ENCODE peak calls at places on chromosomes 11 and 22, in six cellular contexts. One of them, this sample, is unnamed.

GRCh38 chr11:11979487-11980117 is 28.8 kb downstream of the DKK3 start:
- DNase-seq in GM12878: no peak
- DNase-seq in spleen: no peak
- DNase-seq in AG04450: no peak
- DNase-seq in tibial nerve: peak; percentile 23
- DNase-seq in brain microvascular endothelial cell: peak; percentile 73
- DNase-seq in this sample: no peak

GRCh38 chr11:29634248-29634647 is 382.6 kb downstream of the KCNA4 start:
- DNase-seq in spleen: no peak
- DNase-seq in tibial nerve: no peak
- DNase-seq in GM12878: no peak
- DNase-seq in AG04450: no peak
- DNase-seq in brain microvascular endothelial cell: no peak
- DNase-seq in this sample: no peak

GRCh38 chr11:56412396-56412795 is at the start of gene OR5AL1:
- DNase-seq in tibial nerve: no peak
- DNase-seq in brain microvascular endothelial cell: no peak
- DNase-seq in GM12878: no peak
- DNase-seq in spleen: no peak
- DNase-seq in AG04450: no peak
- DNase-seq in this sample: no peak

GRCh38 chr11:45042560-45042959 is 91.9 kb upstream of the TP53I11 start:
- DNase-seq in GM12878: no peak
- DNase-seq in brain microvascular endothelial cell: no peak
- DNase-seq in tibial nerve: peak; percentile 20
- DNase-seq in AG04450: no peak
- DNase-seq in spleen: no peak
- DNase-seq in this sample: no peak

GRCh38 chr11:34468209-34468841 is 29.6 kb downstream of the CAT start:
- DNase-seq in GM12878: no peak
- DNase-seq in AG04450: no peak
- DNase-seq in tibial nerve: no peak
- DNase-seq in spleen: no peak
- DNase-seq in brain microvascular endothelial cell: peak; percentile 34
- DNase-seq in this sample: peak; percentile 15

GRCh38 chr11:103862049-103862826 is 174.2 kb upstream of the DDI1 start:
- DNase-seq in spleen: no peak
- DNase-seq in tibial nerve: no peak
- DNase-seq in GM12878: no peak
- DNase-seq in brain microvascular endothelial cell: no peak
- DNase-seq in AG04450: no peak
- DNase-seq in this sample: no peak

GRCh38 chr11:89293966-89294679 is 116.4 kb downstream of the TYR start:
- DNase-seq in brain microvascular endothelial cell: peak; percentile 5
- DNase-seq in GM12878: no peak
- DNase-seq in AG04450: no peak
- DNase-seq in tibial nerve: no peak
- DNase-seq in spleen: no peak
- DNase-seq in this sample: no peak

GRCh38 chr11:103055174-103055890 is 36.6 kb downstream of the DCUN1D5 start:
- DNase-seq in spleen: no peak
- DNase-seq in brain microvascular endothelial cell: peak; percentile 20
- DNase-seq in GM12878: no peak
- DNase-seq in AG04450: peak; percentile 16
- DNase-seq in tibial nerve: no peak
- DNase-seq in this sample: peak; percentile 7

GRCh38 chr11:44702897-44703296 is 23.9 kb upstream of the TSPAN18 start:
- DNase-seq in brain microvascular endothelial cell: no peak
- DNase-seq in spleen: peak; percentile 42
- DNase-seq in tibial nerve: no peak
- DNase-seq in AG04450: no peak
- DNase-seq in GM12878: no peak
- DNase-seq in this sample: no peak

GRCh38 chr11:76918941-76919386 is 58.2 kb downstream of the ACER3 start:
- DNase-seq in GM12878: peak; percentile 19
- DNase-seq in brain microvascular endothelial cell: peak; percentile 23
- DNase-seq in spleen: no peak
- DNase-seq in tibial nerve: peak; percentile 15
- DNase-seq in AG04450: peak; percentile 38
- DNase-seq in this sample: peak; percentile 61

GRCh38 chr11:9028591-9028990 is 24.8 kb upstream of the NRIP3 start:
- DNase-seq in brain microvascular endothelial cell: no peak
- DNase-seq in AG04450: no peak
- DNase-seq in spleen: no peak
- DNase-seq in GM12878: no peak
- DNase-seq in tibial nerve: no peak
- DNase-seq in this sample: no peak

GRCh38 chr11:10004526-10005113 is 289.4 kb downstream of the SBF2 start:
- DNase-seq in tibial nerve: no peak
- DNase-seq in brain microvascular endothelial cell: no peak
- DNase-seq in spleen: no peak
- DNase-seq in AG04450: no peak
- DNase-seq in GM12878: no peak
- DNase-seq in this sample: no peak

GRCh38 chr11:1228921-1229451 is 6.1 kb downstream of the MUC5B start:
- DNase-seq in tibial nerve: no peak
- DNase-seq in AG04450: no peak
- DNase-seq in spleen: peak; percentile 64
- DNase-seq in brain microvascular endothelial cell: no peak
- DNase-seq in GM12878: no peak
- DNase-seq in this sample: no peak

GRCh38 chr11:21888814-21889213 is 304.1 kb upstream of the ANO5 start:
- DNase-seq in GM12878: no peak
- DNase-seq in tibial nerve: peak; percentile 49
- DNase-seq in spleen: no peak
- DNase-seq in brain microvascular endothelial cell: no peak
- DNase-seq in AG04450: no peak
- DNase-seq in this sample: no peak

GRCh38 chr11:57567512-57568329 is at the start of gene UBE2L6:
- DNase-seq in tibial nerve: peak; percentile 40
- DNase-seq in AG04450: no peak
- DNase-seq in GM12878: no peak
- DNase-seq in spleen: peak; percentile 95
- DNase-seq in brain microvascular endothelial cell: no peak
- DNase-seq in this sample: no peak

GRCh38 chr22:26033586-26033985 is 135.7 kb upstream of the SEZ6L start:
- DNase-seq in spleen: no peak
- DNase-seq in tibial nerve: no peak
- DNase-seq in AG04450: no peak
- DNase-seq in brain microvascular endothelial cell: no peak
- DNase-seq in GM12878: no peak
- DNase-seq in this sample: no peak

GRCh38 chr11:7600205-7600775 is 73.0 kb downstream of the CYB5R2 start:
- DNase-seq in spleen: no peak
- DNase-seq in GM12878: no peak
- DNase-seq in AG04450: peak; percentile 42
- DNase-seq in brain microvascular endothelial cell: peak; percentile 53
- DNase-seq in tibial nerve: peak; percentile 66
- DNase-seq in this sample: no peak

GRCh38 chr11:117471776-117472175 is 144.1 kb downstream of the CEP164 start:
- DNase-seq in AG04450: no peak
- DNase-seq in tibial nerve: no peak
- DNase-seq in GM12878: no peak
- DNase-seq in brain microvascular endothelial cell: no peak
- DNase-seq in spleen: no peak
- DNase-seq in this sample: no peak

GRCh38 chr11:126863294-126863997 is 137.1 kb downstream of the KIRREL3 start:
- DNase-seq in spleen: no peak
- DNase-seq in GM12878: no peak
- DNase-seq in tibial nerve: no peak
- DNase-seq in brain microvascular endothelial cell: no peak
- DNase-seq in AG04450: no peak
- DNase-seq in this sample: no peak

GRCh38 chr11:10908215-10908990 is 50.5 kb upstream of the ZBED5 start:
- DNase-seq in brain microvascular endothelial cell: peak; percentile 92
- DNase-seq in GM12878: no peak
- DNase-seq in spleen: no peak
- DNase-seq in tibial nerve: no peak
- DNase-seq in AG04450: peak; percentile 86
- DNase-seq in this sample: no peak

GRCh38 chr11:130578738-130579368 is 130.4 kb downstream of the ADAMTS15 start:
- DNase-seq in brain microvascular endothelial cell: no peak
- DNase-seq in AG04450: no peak
- DNase-seq in GM12878: no peak
- DNase-seq in spleen: no peak
- DNase-seq in tibial nerve: no peak
- DNase-seq in this sample: no peak

GRCh38 chr22:36936362-36937116 is 23.1 kb downstream of the CSF2RB start:
- DNase-seq in spleen: no peak
- DNase-seq in tibial nerve: no peak
- DNase-seq in GM12878: no peak
- DNase-seq in brain microvascular endothelial cell: no peak
- DNase-seq in AG04450: no peak
- DNase-seq in this sample: no peak

GRCh38 chr11:66335531-66336233 is 552 bp downstream of the RIN1 start:
- DNase-seq in AG04450: no peak
- DNase-seq in tibial nerve: no peak
- DNase-seq in brain microvascular endothelial cell: peak; percentile 62
- DNase-seq in GM12878: no peak
- DNase-seq in spleen: peak; percentile 80
- DNase-seq in this sample: no peak

DNA sequence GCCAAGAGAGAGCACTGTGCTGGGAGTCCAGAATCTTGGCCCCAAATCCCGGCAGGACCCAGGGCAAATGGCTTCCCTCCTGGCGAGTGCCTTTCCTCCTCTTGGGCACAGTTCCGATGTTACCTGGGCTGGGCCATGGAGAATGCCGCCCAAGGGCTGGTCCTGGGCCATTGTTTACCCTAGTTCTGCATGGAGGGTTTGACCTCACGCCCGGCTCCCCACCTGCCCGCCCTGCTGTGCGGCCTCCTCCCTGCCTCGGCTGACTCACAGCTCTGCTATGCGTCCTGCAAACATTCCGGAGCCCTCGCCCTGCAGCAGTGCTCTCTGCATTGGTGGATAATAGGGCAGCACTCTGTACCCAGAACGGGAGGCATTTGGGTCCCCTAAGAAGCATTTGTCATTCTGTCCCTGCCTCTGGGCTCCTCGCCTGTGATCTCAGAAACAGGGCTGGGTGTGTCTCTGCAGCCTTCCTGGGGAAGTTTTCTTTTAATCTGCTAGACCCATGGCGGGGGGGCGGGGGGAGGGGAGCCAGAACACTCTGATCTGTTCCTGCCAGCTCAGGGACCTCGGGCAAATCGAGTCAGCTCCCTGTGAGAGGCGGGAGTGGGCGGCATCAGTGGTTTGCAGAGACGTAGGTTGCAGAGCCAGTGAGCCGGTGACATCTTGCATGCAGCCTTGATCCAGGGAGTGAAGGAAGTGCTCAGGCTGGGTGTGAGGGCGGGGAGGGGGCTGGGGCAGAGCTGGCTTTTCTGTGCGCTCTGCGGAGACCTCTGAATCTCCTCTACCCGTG is 32.9 kb upstream of the SMIM38 start:
- DNase-seq in GM12878: no peak
- DNase-seq in spleen: peak; percentile 73
- DNase-seq in tibial nerve: no peak
- DNase-seq in AG04450: peak; percentile 33
- DNase-seq in brain microvascular endothelial cell: peak; percentile 58
- DNase-seq in this sample: peak; percentile 64
- H3K4me3 ChIP-seq in GM12878: no peak overlapping the region
- H3K4me3 ChIP-seq in spleen: no peak overlapping the region
- H3K4me3 ChIP-seq in tibial nerve: peak overlapping the region; percentile 8
- H3K4me3 ChIP-seq in AG04450: no peak overlapping the region
- H3K4me3 ChIP-seq in brain microvascular endothelial cell: peak overlapping the region; percentile 5
- H3K4me3 ChIP-seq in this sample: peak overlapping the region; percentile 44

GRCh38 chr22:30308518-30309230 is 18.1 kb downstream of the TBC1D10A start:
- DNase-seq in AG04450: no peak
- DNase-seq in spleen: no peak
- DNase-seq in GM12878: peak; percentile 65
- DNase-seq in tibial nerve: no peak
- DNase-seq in brain microvascular endothelial cell: no peak
- DNase-seq in this sample: no peak
- H3K27ac ChIP-seq in AG04450: no peak overlapping the region
- H3K27ac ChIP-seq in spleen: peak overlapping the region; percentile 87
- H3K27ac ChIP-seq in GM12878: peak overlapping the region; percentile 87
- H3K27ac ChIP-seq in tibial nerve: no peak overlapping the region
- H3K27ac ChIP-seq in brain microvascular endothelial cell: no peak overlapping the region
- H3K27ac ChIP-seq in this sample: no peak overlapping the region

GRCh38 chr11:35526370-35526792 is 965 bp upstream of the PAMR1 start:
- DNase-seq in AG04450: no peak
- DNase-seq in GM12878: no peak
- DNase-seq in brain microvascular endothelial cell: peak; percentile 73
- DNase-seq in spleen: no peak
- DNase-seq in tibial nerve: no peak
- DNase-seq in this sample: peak; percentile 12

GRCh38 chr11:35523351-35523768 is 2.1 kb downstream of the PAMR1 start:
- DNase-seq in spleen: no peak
- DNase-seq in brain microvascular endothelial cell: no peak
- DNase-seq in AG04450: no peak
- DNase-seq in tibial nerve: no peak
- DNase-seq in GM12878: no peak
- DNase-seq in this sample: no peak

GRCh38 chr11:35523861-35524260 is 1.6 kb downstream of the PAMR1 start:
- DNase-seq in AG04450: no peak
- DNase-seq in GM12878: no peak
- DNase-seq in brain microvascular endothelial cell: no peak
- DNase-seq in tibial nerve: no peak
- DNase-seq in spleen: no peak
- DNase-seq in this sample: no peak

GRCh38 chr11:35524780-35525179 is 636 bp downstream of the PAMR1 start:
- DNase-seq in AG04450: no peak
- DNase-seq in spleen: no peak
- DNase-seq in tibial nerve: no peak
- DNase-seq in GM12878: no peak
- DNase-seq in brain microvascular endothelial cell: peak; percentile 52
- DNase-seq in this sample: no peak

GRCh38 chr11:35525501-35526175 is at the start of gene PAMR1:
- DNase-seq in spleen: peak; percentile 71
- DNase-seq in brain microvascular endothelial cell: peak; percentile 74
- DNase-seq in GM12878: no peak
- DNase-seq in tibial nerve: no peak
- DNase-seq in AG04450: peak; percentile 65
- DNase-seq in this sample: no peak
- H3K4me3 ChIP-seq in spleen: peak within 1 kb of the TSS; percentile 12
- H3K4me3 ChIP-seq in brain microvascular endothelial cell: peak within 1 kb of the TSS; percentile 71
- H3K4me3 ChIP-seq in GM12878: no peak within 1 kb of the TSS
- H3K4me3 ChIP-seq in tibial nerve: peak within 1 kb of the TSS; percentile 42
- H3K4me3 ChIP-seq in AG04450: peak within 1 kb of the TSS; percentile 75
- H3K4me3 ChIP-seq in this sample: peak within 1 kb of the TSS; percentile 15

GRCh38 chr22:46104170-46104880 is 46.0 kb upstream of the PPARA start:
- DNase-seq in brain microvascular endothelial cell: no peak
- DNase-seq in AG04450: no peak
- DNase-seq in spleen: peak; percentile 89
- DNase-seq in GM12878: no peak
- DNase-seq in tibial nerve: no peak
- DNase-seq in this sample: no peak

GRCh38 chr22:46103664-46104063 is 46.7 kb upstream of the PPARA start:
- DNase-seq in AG04450: no peak
- DNase-seq in GM12878: no peak
- DNase-seq in tibial nerve: no peak
- DNase-seq in brain microvascular endothelial cell: no peak
- DNase-seq in spleen: no peak
- DNase-seq in this sample: no peak

GRCh38 chr22:46103181-46103580 is 47.1 kb upstream of the PPARA start:
- DNase-seq in tibial nerve: no peak
- DNase-seq in GM12878: no peak
- DNase-seq in brain microvascular endothelial cell: no peak
- DNase-seq in spleen: no peak
- DNase-seq in AG04450: no peak
- DNase-seq in this sample: no peak

GRCh38 chr22:46102159-46102558 is 48.2 kb upstream of the PPARA start:
- DNase-seq in tibial nerve: no peak
- DNase-seq in spleen: no peak
- DNase-seq in brain microvascular endothelial cell: no peak
- DNase-seq in GM12878: no peak
- DNase-seq in AG04450: no peak
- DNase-seq in this sample: no peak

GRCh38 chr22:46102752-46103151 is 47.6 kb upstream of the PPARA start:
- DNase-seq in GM12878: no peak
- DNase-seq in spleen: no peak
- DNase-seq in brain microvascular endothelial cell: no peak
- DNase-seq in tibial nerve: no peak
- DNase-seq in AG04450: no peak
- DNase-seq in this sample: no peak
- H3K27ac ChIP-seq in GM12878: no peak overlapping the region
- H3K27ac ChIP-seq in spleen: peak overlapping the region; percentile 84
- H3K27ac ChIP-seq in brain microvascular endothelial cell: no peak overlapping the region
- H3K27ac ChIP-seq in tibial nerve: peak overlapping the region; percentile 19
- H3K27ac ChIP-seq in AG04450: peak overlapping the region; percentile 31
- H3K27ac ChIP-seq in this sample: peak overlapping the region; percentile 89

This sample was measured in Panc1.